ENCODE peak calls at places on chromosomes 13 and 19, in five cellular contexts. One of them, this sample, is unnamed.

GRCh38 chr13:85632526-85633215 is 166.5 kb downstream of the SLITRK6 start:
- DNase-seq in GM23338: no peak
- DNase-seq in breast epithelium: no peak
- DNase-seq in Panc1: no peak
- DNase-seq in stomach: no peak
- DNase-seq in this sample: no peak

GRCh38 chr13:89113744-89114143 is 1442.6 kb downstream of the SLITRK5 start:
- DNase-seq in breast epithelium: no peak
- DNase-seq in Panc1: no peak
- DNase-seq in GM23338: peak; percentile 45
- DNase-seq in stomach: no peak
- DNase-seq in this sample: no peak

GRCh38 chr13:96871470-96871869 is 122.8 kb downstream of the OXGR1 start:
- DNase-seq in GM23338: no peak
- DNase-seq in stomach: no peak
- DNase-seq in breast epithelium: no peak
- DNase-seq in Panc1: no peak
- DNase-seq in this sample: no peak

GRCh38 chr19:6233827-6234511 is 45.8 kb downstream of the MLLT1 start:
- DNase-seq in breast epithelium: no peak
- DNase-seq in stomach: peak; percentile 76
- DNase-seq in Panc1: no peak
- DNase-seq in GM23338: no peak
- DNase-seq in this sample: no peak

GRCh38 chr19:13051581-13052165 is 51.0 kb downstream of the LYL1 start:
- DNase-seq in GM23338: peak; percentile 95
- DNase-seq in Panc1: no peak
- DNase-seq in breast epithelium: peak; percentile 67
- DNase-seq in stomach: peak; percentile 88
- DNase-seq in this sample: peak; percentile 85

GRCh38 chr19:29372461-29372860 is 153.3 kb upstream of the VSTM2B start:
- DNase-seq in GM23338: no peak
- DNase-seq in Panc1: no peak
- DNase-seq in breast epithelium: no peak
- DNase-seq in stomach: no peak
- DNase-seq in this sample: no peak

GRCh38 chr13:106028916-106029315 is 506.5 kb downstream of the EFNB2 start:
- DNase-seq in GM23338: no peak
- DNase-seq in Panc1: no peak
- DNase-seq in breast epithelium: no peak
- DNase-seq in stomach: no peak
- DNase-seq in this sample: no peak

GRCh38 chr19:48333467-48334384 is 8.4 kb downstream of the EMP3 start:
- DNase-seq in GM23338: peak; percentile 95
- DNase-seq in Panc1: no peak
- DNase-seq in breast epithelium: peak; percentile 86
- DNase-seq in stomach: peak; percentile 95
- DNase-seq in this sample: peak; percentile 97

GRCh38 chr13:44331446-44331845 is 42.2 kb upstream of the SERP2 start:
- DNase-seq in GM23338: no peak
- DNase-seq in Panc1: no peak
- DNase-seq in stomach: no peak
- DNase-seq in breast epithelium: no peak
- DNase-seq in this sample: no peak

GRCh38 chr13:42762251-42762650 is 19.1 kb upstream of the FAM216B start:
- DNase-seq in Panc1: no peak
- DNase-seq in GM23338: no peak
- DNase-seq in breast epithelium: no peak
- DNase-seq in stomach: no peak
- DNase-seq in this sample: no peak

GRCh38 chr13:46522692-46523040 is 30.3 kb upstream of the LRCH1 start:
- DNase-seq in Panc1: no peak
- DNase-seq in stomach: no peak
- DNase-seq in breast epithelium: no peak
- DNase-seq in GM23338: no peak
- DNase-seq in this sample: no peak

GRCh38 chr19:37654118-37654517 is 1.1 kb downstream of the ZFP30 start:
- DNase-seq in stomach: no peak
- DNase-seq in Panc1: peak; percentile 12
- DNase-seq in GM23338: no peak
- DNase-seq in breast epithelium: no peak
- DNase-seq in this sample: no peak

GRCh38 chr13:31922724-31923123 is 108.8 kb upstream of the FRY start:
- DNase-seq in GM23338: no peak
- DNase-seq in Panc1: no peak
- DNase-seq in breast epithelium: no peak
- DNase-seq in stomach: no peak
- DNase-seq in this sample: no peak

GRCh38 chr19:12995596-12996541 is 594 bp downstream of the NFIX start:
- DNase-seq in GM23338: no peak
- DNase-seq in breast epithelium: no peak
- DNase-seq in stomach: no peak
- DNase-seq in Panc1: no peak
- DNase-seq in this sample: no peak

DNA sequence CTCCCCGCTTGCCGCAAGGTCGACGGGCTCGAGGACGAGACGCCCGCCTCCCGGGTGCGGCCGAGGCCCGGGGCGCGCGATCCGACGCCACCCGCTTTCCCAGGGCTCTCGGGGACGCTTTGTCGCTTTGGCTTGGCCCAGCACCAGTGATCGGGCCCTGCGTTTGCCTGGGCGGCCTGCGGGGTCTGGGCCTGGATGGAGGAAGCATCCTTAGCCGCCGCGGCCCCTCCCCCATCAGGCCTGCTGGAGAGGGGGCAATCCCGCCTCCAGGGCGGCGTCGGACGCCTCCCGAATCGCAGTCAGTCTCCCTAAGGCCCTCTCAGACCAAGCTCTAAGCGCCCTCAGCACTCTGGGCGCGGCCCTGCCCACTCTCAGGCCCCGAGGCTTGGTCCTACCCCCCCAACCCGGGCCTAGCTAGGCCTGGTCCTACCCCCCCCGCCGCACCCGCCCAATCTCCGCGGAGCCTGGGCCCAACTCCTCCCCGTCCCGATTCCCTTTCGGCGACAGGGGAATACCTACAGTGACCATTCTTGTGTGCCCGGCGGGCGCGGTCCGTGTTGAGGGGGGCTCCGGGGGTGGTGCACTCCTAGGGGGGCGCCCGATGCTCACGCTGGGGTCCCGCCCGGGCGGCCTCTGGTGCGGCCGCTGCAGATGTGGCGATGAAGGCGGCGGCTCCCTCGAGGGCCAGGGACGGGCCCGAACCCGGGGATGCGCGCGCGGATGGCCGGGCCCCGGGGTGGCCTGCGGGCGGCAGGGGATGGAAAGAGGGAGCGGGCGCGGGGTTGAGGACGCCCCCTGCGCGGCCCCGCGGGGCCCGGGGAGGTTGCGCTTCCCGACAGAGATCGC is 542 bp downstream of the ELAVL3 start:
- DNase-seq in Panc1: no peak
- DNase-seq in stomach: no peak
- DNase-seq in breast epithelium: no peak
- DNase-seq in GM23338: peak; percentile 46
- DNase-seq in this sample: no peak
- TF ChIP-seq CTCF in Panc1: no peak
- TF ChIP-seq CTCF in stomach: no peak
- TF ChIP-seq CTCF in breast epithelium: no peak
- TF ChIP-seq CTCF in GM23338: no peak
- TF ChIP-seq CTCF in this sample: no peak

DNA sequence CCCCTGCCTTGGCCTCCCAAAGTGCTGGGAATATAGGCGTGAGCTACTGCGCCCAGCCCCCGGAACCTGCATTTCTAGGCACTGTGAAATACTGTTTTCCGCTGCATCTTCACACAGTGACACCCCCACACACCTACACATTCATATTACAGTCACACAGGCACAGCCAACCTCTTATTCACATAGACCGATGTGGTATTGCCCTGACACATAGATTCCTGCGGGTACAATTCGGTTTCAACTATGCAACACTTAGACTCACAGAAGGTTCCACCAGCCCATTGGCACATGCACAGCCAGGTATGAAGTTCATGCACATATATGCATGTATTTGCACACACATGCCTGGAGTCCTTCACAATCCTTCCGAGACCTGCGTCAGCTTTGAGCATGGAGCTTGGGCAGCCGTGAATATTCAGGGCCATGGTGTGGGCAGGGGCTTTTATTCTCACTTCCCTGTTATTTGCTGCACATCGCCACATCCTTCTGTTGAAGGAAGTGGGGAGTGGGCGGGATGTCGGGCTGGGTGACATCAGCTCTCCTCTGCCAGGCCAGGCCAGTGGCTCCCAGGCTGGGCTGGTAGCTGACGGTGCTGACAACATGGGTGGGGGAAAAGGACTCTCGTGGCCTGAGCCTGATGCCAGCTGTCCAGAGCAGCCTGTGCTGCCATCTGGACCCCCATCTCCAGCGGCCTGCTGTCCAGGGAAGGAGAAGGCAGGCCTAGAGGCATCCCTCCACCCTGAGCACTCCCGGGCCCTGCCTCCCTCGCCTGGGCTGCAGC is 5.4 kb upstream of the CDC37 start:
- DNase-seq in GM23338: no peak
- DNase-seq in breast epithelium: no peak
- DNase-seq in Panc1: no peak
- DNase-seq in stomach: no peak
- DNase-seq in this sample: no peak
- TF ChIP-seq POLR2AphosphoS5 in GM23338: no peak
- TF ChIP-seq POLR2AphosphoS5 in breast epithelium: no peak
- TF ChIP-seq POLR2AphosphoS5 in Panc1: no peak
- TF ChIP-seq POLR2AphosphoS5 in stomach: no peak
- TF ChIP-seq POLR2AphosphoS5 in this sample: no peak

GRCh38 chr13:67474114-67474513 is 244.0 kb upstream of the PCDH9 start:
- DNase-seq in GM23338: no peak
- DNase-seq in breast epithelium: no peak
- DNase-seq in stomach: no peak
- DNase-seq in Panc1: no peak
- DNase-seq in this sample: no peak
- TF ChIP-seq CTCF in GM23338: no peak
- TF ChIP-seq CTCF in breast epithelium: no peak
- TF ChIP-seq CTCF in stomach: no peak
- TF ChIP-seq CTCF in Panc1: no peak
- TF ChIP-seq CTCF in this sample: no peak

DNA sequence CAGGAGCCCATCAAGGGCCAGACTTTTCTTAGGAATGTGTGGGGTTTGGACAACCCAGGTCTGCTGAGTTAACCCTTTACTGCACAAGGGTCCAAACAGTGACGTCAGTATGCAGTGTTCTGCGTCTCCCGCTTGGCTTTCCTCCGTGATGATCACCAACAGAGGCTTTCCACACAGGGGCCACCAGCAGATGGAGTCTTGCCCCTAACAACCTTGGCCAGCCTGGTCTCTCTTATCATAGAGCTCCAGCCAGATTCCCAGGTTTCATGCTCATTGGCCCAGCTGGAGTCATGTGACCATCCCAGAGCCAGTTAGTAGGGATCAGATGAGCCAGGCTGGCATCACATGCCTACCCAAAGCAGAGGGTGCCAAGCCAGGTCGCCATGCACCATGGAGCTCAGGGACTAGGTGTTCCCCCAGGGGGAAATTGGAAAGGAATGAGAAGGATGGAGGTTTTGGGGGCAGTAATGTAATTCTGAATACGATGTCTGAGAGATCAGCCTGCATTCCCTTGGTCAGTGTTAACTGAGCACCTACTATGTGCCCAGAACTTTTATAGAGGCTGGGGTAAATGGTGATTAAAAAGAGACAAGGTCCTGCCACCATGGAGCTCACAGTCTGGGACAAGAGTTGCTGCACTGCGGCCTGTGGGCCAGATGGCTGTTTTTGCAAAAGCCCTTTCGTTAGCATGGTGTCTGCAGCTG is 61.2 kb downstream of the MYH14 start:
- DNase-seq in Panc1: no peak
- DNase-seq in breast epithelium: no peak
- DNase-seq in GM23338: peak; percentile 42
- DNase-seq in stomach: no peak
- DNase-seq in this sample: no peak
- TF ChIP-seq POLR2AphosphoS5 in Panc1: no peak
- TF ChIP-seq POLR2AphosphoS5 in breast epithelium: no peak
- TF ChIP-seq POLR2AphosphoS5 in GM23338: no peak
- TF ChIP-seq POLR2AphosphoS5 in stomach: no peak
- TF ChIP-seq POLR2AphosphoS5 in this sample: no peak